ENCODE peak calls at places on chromosome 9, in five cellular contexts. One of them, this sample, is unnamed.

GRCh38 chr9:127121628-127122175 is 733 bp downstream of the ANGPTL2 start:
- DNase-seq in effector memory CD8-positive, alpha-beta T cell: no peak
- DNase-seq in mammary epithelial cell: no peak
- DNase-seq in tibial artery: no peak
- DNase-seq in fibroblast of villous mesenchyme: peak
- DNase-seq in this sample: no peak

GRCh38 chr9:1604942-1605560 is 410.1 kb upstream of the SMARCA2 start:
- DNase-seq in fibroblast of villous mesenchyme: peak
- DNase-seq in mammary epithelial cell: peak
- DNase-seq in effector memory CD8-positive, alpha-beta T cell: no peak
- DNase-seq in tibial artery: no peak
- DNase-seq in this sample: no peak

GRCh38 chr9:108761530-108762347 is 94.0 kb downstream of the ACTL7B start:
- DNase-seq in mammary epithelial cell: peak
- DNase-seq in fibroblast of villous mesenchyme: peak
- DNase-seq in effector memory CD8-positive, alpha-beta T cell: no peak
- DNase-seq in tibial artery: peak
- DNase-seq in this sample: peak

GRCh38 chr9:92077868-92078267 is 37.3 kb downstream of the SPTLC1 start:
- DNase-seq in effector memory CD8-positive, alpha-beta T cell: no peak
- DNase-seq in tibial artery: no peak
- DNase-seq in mammary epithelial cell: no peak
- DNase-seq in fibroblast of villous mesenchyme: no peak
- DNase-seq in this sample: no peak

GRCh38 chr9:35111006-35111933 is 4.4 kb downstream of the ATOSB start:
- DNase-seq in effector memory CD8-positive, alpha-beta T cell: peak
- DNase-seq in tibial artery: peak
- DNase-seq in mammary epithelial cell: peak
- DNase-seq in fibroblast of villous mesenchyme: peak
- DNase-seq in this sample: peak

GRCh38 chr9:12903316-12903715 is 128.5 kb downstream of the LURAP1L start:
- DNase-seq in mammary epithelial cell: no peak
- DNase-seq in tibial artery: no peak
- DNase-seq in effector memory CD8-positive, alpha-beta T cell: no peak
- DNase-seq in fibroblast of villous mesenchyme: no peak
- DNase-seq in this sample: no peak

GRCh38 chr9:27352457-27353188 is 55.7 kb upstream of the EQTN start:
- DNase-seq in effector memory CD8-positive, alpha-beta T cell: no peak
- DNase-seq in mammary epithelial cell: no peak
- DNase-seq in fibroblast of villous mesenchyme: no peak
- DNase-seq in tibial artery: no peak
- DNase-seq in this sample: no peak

GRCh38 chr9:123947326-123947725 is 17.4 kb upstream of the DENND1A start:
- DNase-seq in tibial artery: no peak
- DNase-seq in mammary epithelial cell: no peak
- DNase-seq in effector memory CD8-positive, alpha-beta T cell: no peak
- DNase-seq in fibroblast of villous mesenchyme: no peak
- DNase-seq in this sample: no peak

This sample was measured in myocyte.